ENCODE peak calls at places on chromosomes 11 and 22, in five cellular contexts. T is GM10248; F is activated T-helper 1 cell treated with anti-CD3 and anti-CD28 coated beads, Interleukin-12 subunit alpha, Interleukin-12 subunit beta, Interleukin-2, Interleukin-4 antibody, amounts not matched to agents 30 ng/mL and 10 ng/mL and 1 ng/mL, durations not matched to agents 14 hours and 24 hours and 36 hours; B is activated naive CD4-positive, alpha-beta T cell treated with Interleukin-2 at 50 U/mL for 16 hours; X is NCI-H187. K is an unnamed sample.

GRCh38 chr22:42269407-42270177 is 861 bp downstream of the TCF20 start:
- DNase-seq in F (peak), B (peak), T (peak), X (no peak), K (no peak)

GRCh38 chr11:34827239-34827638 is 88.9 kb downstream of the APIP start:
- DNase-seq in X (no peak), F (no peak), B (no peak), T (peak), K (no peak)

GRCh38 chr11:69335010-69335409 is 41.1 kb downstream of the MYEOV start:
- DNase-seq in B (no peak), T (no peak), X (no peak), F (no peak), K (no peak)

GRCh38 chr11:2208691-2209369 is 37.2 kb upstream of the TH start:
- DNase-seq in X (no peak), B (no peak), T (no peak), F (no peak), K (no peak)

GRCh38 chr11:126585388-126586302 is 230.2 kb downstream of the ST3GAL4 start:
- DNase-seq in F (no peak), X (peak), B (no peak), T (no peak), K (peak)

GRCh38 chr11:103842191-103842590 is 194.2 kb upstream of the DDI1 start:
- DNase-seq in F (no peak), X (no peak), T (no peak), B (no peak), K (no peak)

GRCh38 chr11:66983275-66983924 is 8.3 kb downstream of the C11orf86 start:
- DNase-seq in X (no peak), F (no peak), T (no peak), B (no peak), K (no peak)

GRCh38 chr11:45543808-45544422 is 121.5 kb downstream of the CHST1 start:
- DNase-seq in F (no peak), B (no peak), T (no peak), X (no peak), K (no peak)

GRCh38 chr11:3000032-3000961 is 8.2 kb upstream of the NAP1L4 start:
- DNase-seq in F (no peak), B (no peak), T (no peak), X (no peak), K (no peak)

GRCh38 chr22:45880732-45881523 is 96.0 kb downstream of the WNT7B start:
- DNase-seq in B (no peak), X (no peak), T (no peak), F (no peak), K (no peak)

GRCh38 chr11:92702037-92702436 is 267.4 kb upstream of the MTNR1B start:
- DNase-seq in F (no peak), X (no peak), B (no peak), T (no peak), K (no peak)

GRCh38 chr11:6635082-6635932 is 16.1 kb upstream of the TPP1 start:
- DNase-seq in B (no peak), T (no peak), F (no peak), X (no peak), K (no peak)

GRCh38 chr22:42353883-42354727 is 78.1 kb downstream of the NFAM1 start:
- DNase-seq in B (no peak), F (no peak), T (no peak), X (no peak), K (no peak)